ENCODE peak calls at places on chromosomes 7 and 10, in seven cellular contexts. T is mammary epithelial cell; I is ascending aorta; R is CD8-positive, alpha-beta T cell; J is thoracic aorta; N is ovary; F is OCI-LY7. P is an unnamed sample.

GRCh38 chr10:132064082-132064755 is 1.5 kb upstream of the JAKMIP3 start:
- DNase-seq in J (no peak), N (no peak), I (no peak), R (no peak), T (no peak), F (no peak), P (no peak)

GRCh38 chr7:157979631-157980340 is 607.8 kb downstream of the PTPRN2 start:
- DNase-seq in J (no peak), I (peak; percentile 43), T (no peak), F (no peak), N (no peak), R (no peak), P (no peak)

GRCh38 chr10:12241810-12242529 is 46.0 kb downstream of the CDC123 start:
- DNase-seq in R (no peak), F (no peak), J (no peak), I (peak; percentile 56), T (peak; percentile 90), N (peak; percentile 17), P (no peak)

GRCh38 chr10:132532174-132532573 is 5.4 kb upstream of the INPP5A start:
- DNase-seq in I (no peak), J (no peak), T (no peak), N (no peak), F (no peak), R (no peak), P (peak; percentile 6)

GRCh38 chr10:63197304-63198092 is 64.4 kb downstream of the NRBF2 start:
- DNase-seq in R (no peak), J (no peak), N (no peak), T (no peak), I (no peak), F (no peak), P (no peak)

GRCh38 chr7:4265676-4266075 is 416.4 kb upstream of the FOXK1 start:
- DNase-seq in I (peak; percentile 33), T (no peak), R (no peak), N (no peak), J (no peak), F (no peak), P (no peak)

GRCh38 chr7:107995184-107996071 is 7.5 kb downstream of the LAMB1 start:
- DNase-seq in N (no peak), J (no peak), F (no peak), R (no peak), T (peak; percentile 75), I (no peak), P (no peak)

GRCh38 chr10:98460837-98461499 is 14.2 kb upstream of the HPS1 start:
- DNase-seq in J (no peak), I (peak; percentile 85), N (peak; percentile 67), R (no peak), F (no peak), T (peak; percentile 87), P (no peak)

GRCh38 chr10:15775513-15775912 is 55.8 kb upstream of the ITGA8 start:
- DNase-seq in F (no peak), T (peak; percentile 16), I (peak; percentile 74), J (no peak), R (no peak), N (no peak), P (no peak)

GRCh38 chr7:137903382-137904169 is 56.8 kb upstream of the DGKI start:
- DNase-seq in J (no peak), T (peak; percentile 52), I (peak; percentile 81), F (peak; percentile 83), R (peak; percentile 25), N (peak; percentile 53), P (peak; percentile 55)

GRCh38 chr7:123494193-123494796 is 40.1 kb downstream of the IQUB start:
- DNase-seq in J (no peak), I (no peak), N (no peak), T (peak; percentile 11), F (peak; percentile 50), R (no peak), P (peak; percentile 58)

GRCh38 chr10:122208616-122209430 is 62.3 kb upstream of the BTBD16 start:
- DNase-seq in I (no peak), R (no peak), J (no peak), T (no peak), N (no peak), F (no peak), P (no peak)

GRCh38 chr10:118401708-118402107 is 59.6 kb upstream of the FAM204A start:
- DNase-seq in F (no peak), T (no peak), N (no peak), R (no peak), I (no peak), J (no peak), P (no peak)

GRCh38 chr7:135562720-135563119 is 5.0 kb downstream of the NUP205 start:
- DNase-seq in I (no peak), T (peak; percentile 6), J (no peak), R (no peak), N (no peak), F (no peak), P (no peak)

GRCh38 chr10:131131726-131132561 is 179.6 kb downstream of the TCERG1L start:
- DNase-seq in F (no peak), R (no peak), T (no peak), I (no peak), J (no peak), N (peak; percentile 69), P (no peak)

GRCh38 chr7:157177333-157177993 is 38.7 kb downstream of the UBE3C start:
- DNase-seq in R (no peak), N (no peak), F (no peak), T (no peak), J (no peak), I (no peak), P (no peak)

GRCh38 chr10:104337527-104337984 is 709 bp downstream of the ITPRIP start:
- DNase-seq in J (no peak), T (peak; percentile 45), N (no peak), F (peak; percentile 77), R (no peak), I (peak; percentile 71), P (no peak)

GRCh38 chr7:27066148-27066547 is 29.7 kb downstream of the HOXA1 start:
- DNase-seq in T (peak; percentile 85), J (no peak), N (no peak), R (no peak), F (no peak), I (no peak), P (no peak)

GRCh38 chr7:18494821-18495408 is 634 bp upstream of the HDAC9 start:
- DNase-seq in N (no peak), F (no peak), I (no peak), T (peak; percentile 56), J (no peak), R (no peak), P (no peak)

GRCh38 chr7:18495412-18496335 is at the start of gene HDAC9:
- DNase-seq in R (no peak), I (peak; percentile 71), F (peak; percentile 92), N (no peak), T (peak; percentile 51), J (no peak), P (no peak)

GRCh38 chr7:18488047-18488446 is 7.5 kb upstream of the HDAC9 start:
- DNase-seq in F (no peak), R (no peak), N (no peak), J (no peak), I (no peak), T (no peak), P (no peak)

GRCh38 chr7:18489624-18490023 is 5.9 kb upstream of the HDAC9 start:
- DNase-seq in T (no peak), F (no peak), R (no peak), J (no peak), N (no peak), I (no peak), P (no peak)

GRCh38 chr7:18491871-18492270 is 3.7 kb upstream of the HDAC9 start:
- DNase-seq in I (no peak), T (no peak), F (no peak), J (no peak), N (no peak), R (no peak), P (no peak)
- H3K27ac ChIP-seq in I (no peak overlapping the region), T (no peak overlapping the region), F (no peak overlapping the region), J (no peak overlapping the region), N (no peak overlapping the region), R (no peak overlapping the region), P (no peak overlapping the region)

GRCh38 chr10:31397852-31398251 is 78.8 kb downstream of the ZEB1 start:
- DNase-seq in I (no peak), T (no peak), J (no peak), N (no peak), F (no peak), R (no peak), P (no peak)

GRCh38 chr10:31395695-31396094 is 76.7 kb downstream of the ZEB1 start:
- DNase-seq in F (no peak), N (no peak), R (no peak), T (no peak), I (no peak), J (no peak), P (no peak)

GRCh38 chr10:31401287-31401686 is 82.3 kb downstream of the ZEB1 start:
- DNase-seq in F (no peak), R (no peak), I (no peak), J (no peak), N (no peak), T (no peak), P (no peak)

GRCh38 chr10:31399631-31400030 is 80.6 kb downstream of the ZEB1 start:
- DNase-seq in J (peak; percentile 3), F (no peak), I (peak; percentile 71), R (no peak), T (peak; percentile 18), N (no peak), P (no peak)

DNA sequence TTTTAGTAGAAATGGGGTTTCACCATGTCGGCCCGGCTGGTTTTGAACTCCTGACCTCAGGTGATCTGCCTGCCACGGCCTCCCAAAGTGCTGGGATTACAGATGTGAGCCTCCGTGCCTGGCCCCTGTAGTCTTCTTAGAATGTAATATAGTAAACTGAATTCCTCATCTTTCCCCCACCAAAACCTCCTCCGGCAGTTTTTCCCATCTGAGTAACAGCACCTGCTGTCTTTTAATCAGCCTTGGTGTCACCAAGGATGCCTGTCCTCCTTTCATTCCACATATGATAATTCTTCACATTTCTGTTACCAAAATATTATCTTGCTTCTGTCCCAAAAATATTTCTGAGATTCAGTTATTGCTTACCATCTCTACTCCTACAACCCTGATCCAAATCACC is 80.2 kb downstream of the ZEB1 start:
- DNase-seq in T (no peak), J (no peak), I (no peak), N (no peak), R (no peak), F (no peak), P (no peak)
- H3K4me3 ChIP-seq in T (no peak overlapping the region), J (no peak overlapping the region), I (no peak overlapping the region), N (no peak overlapping the region), R (no peak overlapping the region), F (no peak overlapping the region), P (no peak overlapping the region)

GRCh38 chr7:2105917-2106316 is 126.8 kb downstream of the MAD1L1 start:
- DNase-seq in F (peak; percentile 16), J (no peak), I (no peak), N (no peak), R (no peak), T (no peak), P (no peak)
- H3K4me1 ChIP-seq in F (peaks cover 62% of the 10 kb centered on the region), J (peaks cover 8% of the 10 kb centered on the region), I (peaks cover 2% of the 10 kb centered on the region), N (peaks cover 17% of the 10 kb centered on the region), R (peaks cover 19% of the 10 kb centered on the region), T (peaks cover 36% of the 10 kb centered on the region), P (peaks cover 57% of the 10 kb centered on the region)

DNA sequence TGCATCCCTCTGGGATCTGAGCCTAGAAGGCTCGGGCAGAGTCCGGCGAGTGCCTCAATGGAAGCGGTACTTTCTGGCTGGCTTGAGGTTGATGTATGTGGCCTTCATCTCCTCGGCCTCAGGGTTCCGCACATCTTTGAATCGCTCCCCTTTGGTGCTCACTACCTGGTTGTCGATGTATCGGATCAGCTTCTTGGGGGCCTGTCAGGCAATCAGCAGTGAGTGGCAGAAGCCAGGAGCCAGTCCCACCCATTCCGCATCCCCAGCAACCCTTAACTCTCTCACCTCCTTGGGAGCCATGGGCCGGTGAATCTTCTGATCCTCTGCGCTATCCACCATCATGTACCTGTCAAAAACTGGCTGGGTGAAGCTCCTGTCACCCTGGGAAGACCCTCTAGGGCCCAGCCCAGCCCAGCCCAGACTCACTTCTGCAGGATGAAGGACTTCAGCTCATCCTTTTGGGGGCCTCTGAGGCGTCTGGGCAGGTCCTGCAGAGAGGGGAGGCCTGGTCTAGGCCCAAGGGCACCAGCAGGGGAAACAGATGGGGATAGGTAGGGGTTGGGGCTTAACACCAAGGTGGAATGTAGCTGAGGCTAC is 2.8 kb downstream of the FBXL15 start:
- DNase-seq in T (no peak), I (no peak), N (no peak), R (no peak), F (no peak), J (no peak), P (no peak)
- H3K27ac ChIP-seq in T (no peak overlapping the region), I (no peak overlapping the region), N (no peak overlapping the region), R (no peak overlapping the region), F (no peak overlapping the region), J (no peak overlapping the region), P (no peak overlapping the region)

P was measured in tibial nerve.